ENCODE peak calls at places on chromosomes 3 and 15, in five cellular contexts. T is astrocyte of the spinal cord, E is fibroblast of mammary gland, D is cardiac fibroblast, L is fibroblast of villous mesenchyme. Q is an unnamed sample.

GRCh38 chr3:172096881-172097420 is 57.6 kb downstream of the FNDC3B start:
- DNase-seq in L (peak), D (peak), T (peak), E (peak), Q (peak)

GRCh38 chr3:14440531-14441239 is 38.3 kb downstream of the SLC6A6 start:
- DNase-seq in L (no peak), E (no peak), D (no peak), T (peak), Q (no peak)

GRCh38 chr3:127857270-127857801 is 35.0 kb upstream of the MGLL start:
- DNase-seq in E (peak), L (peak), T (no peak), D (peak), Q (no peak)

GRCh38 chr15:35627696-35628095 is 81.7 kb upstream of the DPH6 start:
- DNase-seq in E (no peak), D (no peak), T (no peak), L (no peak), Q (no peak)

GRCh38 chr3:112734718-112735350 is 93.9 kb upstream of the CCDC80 start:
- DNase-seq in L (peak), T (peak), D (peak), E (peak), Q (peak)

GRCh38 chr3:127273196-127273595 is 14.7 kb downstream of the PRR20G start:
- DNase-seq in D (no peak), E (no peak), T (no peak), L (no peak), Q (peak)

GRCh38 chr3:161104561-161105551 is at the start of gene B3GALNT1:
- DNase-seq in T (peak), L (peak), D (peak), E (peak), Q (peak)

GRCh38 chr15:48748535-48748934 is 62.3 kb downstream of the CEP152 start:
- DNase-seq in L (peak), D (peak), E (peak), T (peak), Q (peak)

GRCh38 chr15:39887832-39888231 is 32.2 kb downstream of the GPR176 start:
- DNase-seq in L (peak), T (peak), D (peak), E (peak), Q (peak)

GRCh38 chr3:36763850-36764703 is at the start of gene DCLK3:
- DNase-seq in E (no peak), T (no peak), D (no peak), L (no peak), Q (no peak)

GRCh38 chr3:132311860-132312259 is 5.3 kb upstream of the ACP3 start:
- DNase-seq in L (no peak), E (peak), T (peak), D (no peak), Q (no peak)

GRCh38 chr15:70702584-70702983 is 60.8 kb downstream of the UACA start:
- DNase-seq in E (no peak), T (no peak), L (no peak), D (no peak), Q (no peak)

GRCh38 chr3:71694358-71694999 is 30.7 kb downstream of the EIF4E3 start:
- DNase-seq in D (peak), L (peak), T (peak), E (peak), Q (peak)

GRCh38 chr15:88166330-88166993 is 90.1 kb downstream of the NTRK3 start:
- DNase-seq in D (peak), E (no peak), T (no peak), L (no peak), Q (no peak)

GRCh38 chr15:37133619-37134018 is 33.3 kb upstream of the MEIS2 start:
- DNase-seq in T (peak), L (peak), D (peak), E (peak), Q (peak)

GRCh38 chr15:92277776-92278175 is 115.9 kb upstream of the ST8SIA2 start:
- DNase-seq in E (peak), D (peak), T (peak), L (no peak), Q (peak)

GRCh38 chr3:11591006-11591360 is 52.7 kb downstream of the VGLL4 start:
- DNase-seq in T (no peak), E (no peak), D (peak), L (peak), Q (no peak)

GRCh38 chr3:118641608-118642007 is 393.0 kb downstream of the IGSF11 start:
- DNase-seq in T (no peak), D (no peak), E (no peak), L (no peak), Q (peak)

GRCh38 chr3:23198801-23199200 is 4.3 kb upstream of the UBE2E2 start:
- DNase-seq in E (peak), D (no peak), T (no peak), L (no peak), Q (no peak)

GRCh38 chr3:113897373-113897777 is 50.4 kb upstream of the ZDHHC23 start:
- DNase-seq in T (no peak), D (no peak), E (no peak), L (no peak), Q (peak)

GRCh38 chr15:55360256-55360655 is 41.2 kb downstream of the PIGB start:
- DNase-seq in L (no peak), T (no peak), E (no peak), D (no peak), Q (no peak)

GRCh38 chr3:79154861-79155260 is 612.9 kb downstream of the ROBO1 start:
- DNase-seq in D (no peak), L (no peak), T (no peak), E (no peak), Q (no peak)

DNA sequence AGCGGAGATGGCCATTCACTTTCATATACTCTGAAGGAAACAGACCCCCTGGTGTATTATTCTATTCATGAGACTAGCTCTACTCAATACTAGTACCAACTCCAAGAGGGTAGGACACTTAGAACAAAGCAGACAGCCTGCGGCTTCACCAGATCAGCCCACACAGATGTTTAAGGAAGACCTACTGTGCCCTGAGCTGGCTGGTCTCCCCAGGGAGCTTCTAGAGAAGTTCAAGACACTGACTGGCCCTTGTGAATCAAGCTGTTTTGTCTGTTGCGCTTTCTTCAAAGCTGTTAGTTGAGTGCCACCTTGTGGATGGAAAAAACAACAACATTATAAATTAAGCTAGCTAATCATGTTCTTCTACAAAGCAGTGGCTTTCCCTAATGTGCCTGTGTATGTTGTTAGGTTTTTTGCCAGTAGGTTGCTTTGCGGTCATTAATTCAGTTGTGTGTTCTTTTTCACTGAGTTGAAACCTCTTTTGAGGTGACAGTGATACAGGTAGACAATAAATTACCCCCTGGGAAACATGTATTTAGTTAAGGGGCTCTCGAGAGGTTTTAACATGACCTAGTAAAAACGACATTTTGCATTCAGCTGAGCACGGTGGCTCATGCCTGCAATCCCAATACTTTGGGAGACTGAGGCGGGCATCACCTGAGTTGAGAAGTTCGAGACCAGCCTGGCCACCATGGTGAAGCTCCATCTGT is 64.2 kb upstream of the MYZAP start:
- DNase-seq in T (peak), E (peak), D (peak), L (peak), Q (peak)
- TF ChIP-seq CTCF in T (peak), E (peak), D (peak), L (peak), Q (peak)

DNA sequence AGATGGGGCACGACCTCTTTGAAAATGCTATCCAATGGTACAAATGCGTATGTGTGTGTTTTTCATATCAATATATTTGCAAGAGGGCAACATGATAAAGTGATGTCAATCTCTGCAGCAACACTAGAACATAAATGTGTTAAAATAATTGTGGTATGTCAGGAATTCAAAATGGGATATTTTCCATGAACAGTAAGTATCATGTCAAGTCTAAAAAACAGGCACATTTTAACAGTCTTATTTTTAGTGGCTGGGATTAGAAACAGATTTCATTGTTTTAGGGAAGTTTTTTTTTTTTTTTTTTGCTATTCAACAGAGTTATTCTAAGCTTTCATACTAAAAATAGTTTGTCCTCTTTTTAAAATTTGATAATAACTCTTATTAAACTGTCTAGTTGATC is 209.8 kb downstream of the GAP43 start:
- DNase-seq in D (no peak), L (no peak), T (no peak), E (no peak), Q (no peak)
- H3K4me3 ChIP-seq in D (no peak), L (no peak), T (no peak), E (no peak), Q (no peak)

DNA sequence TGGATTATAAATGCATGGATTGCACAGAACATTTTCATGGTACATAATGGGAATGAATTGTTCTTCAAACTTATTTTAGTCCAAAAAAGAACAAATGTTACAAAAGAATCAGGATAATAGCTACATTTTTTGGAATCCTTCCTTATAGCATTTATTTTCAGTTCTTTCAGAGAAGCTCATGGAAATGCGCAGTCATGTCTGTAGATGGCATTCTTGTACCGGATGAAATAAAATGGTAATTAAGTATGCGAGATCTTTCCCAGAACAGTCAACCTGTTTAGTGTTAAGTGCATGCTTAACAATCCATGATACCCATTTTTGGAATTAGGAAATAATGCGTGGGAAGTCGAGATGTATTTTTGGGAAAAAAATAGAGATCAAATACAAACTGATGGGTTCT is 38.2 kb upstream of the GOLGA8B start:
- DNase-seq in T (peak), E (peak), D (peak), L (peak), Q (peak)
- TF ChIP-seq CTCF in T (peak), E (peak), D (peak), L (peak), Q (peak)

GRCh38 chr3:39435006-39435748 is 28.7 kb downstream of the RPSA start:
- DNase-seq in L (peak), D (no peak), E (no peak), T (no peak), Q (no peak)
- H3K4me3 ChIP-seq in L (no peak), D (no peak), E (no peak), T (no peak), Q (no peak)

GRCh38 chr3:100765437-100765975 is 56.2 kb downstream of the TFG start:
- DNase-seq in T (no peak), D (no peak), L (no peak), E (no peak), Q (no peak)

GRCh38 chr3:100761951-100762350 is 52.7 kb downstream of the TFG start:
- DNase-seq in L (no peak), T (no peak), D (no peak), E (no peak), Q (no peak)

GRCh38 chr3:100759162-100759561 is 49.9 kb downstream of the TFG start:
- DNase-seq in E (no peak), T (no peak), D (no peak), L (no peak), Q (no peak)

GRCh38 chr3:100760377-100760776 is 51.1 kb downstream of the TFG start:
- DNase-seq in E (no peak), T (no peak), L (peak), D (no peak), Q (no peak)

DNA sequence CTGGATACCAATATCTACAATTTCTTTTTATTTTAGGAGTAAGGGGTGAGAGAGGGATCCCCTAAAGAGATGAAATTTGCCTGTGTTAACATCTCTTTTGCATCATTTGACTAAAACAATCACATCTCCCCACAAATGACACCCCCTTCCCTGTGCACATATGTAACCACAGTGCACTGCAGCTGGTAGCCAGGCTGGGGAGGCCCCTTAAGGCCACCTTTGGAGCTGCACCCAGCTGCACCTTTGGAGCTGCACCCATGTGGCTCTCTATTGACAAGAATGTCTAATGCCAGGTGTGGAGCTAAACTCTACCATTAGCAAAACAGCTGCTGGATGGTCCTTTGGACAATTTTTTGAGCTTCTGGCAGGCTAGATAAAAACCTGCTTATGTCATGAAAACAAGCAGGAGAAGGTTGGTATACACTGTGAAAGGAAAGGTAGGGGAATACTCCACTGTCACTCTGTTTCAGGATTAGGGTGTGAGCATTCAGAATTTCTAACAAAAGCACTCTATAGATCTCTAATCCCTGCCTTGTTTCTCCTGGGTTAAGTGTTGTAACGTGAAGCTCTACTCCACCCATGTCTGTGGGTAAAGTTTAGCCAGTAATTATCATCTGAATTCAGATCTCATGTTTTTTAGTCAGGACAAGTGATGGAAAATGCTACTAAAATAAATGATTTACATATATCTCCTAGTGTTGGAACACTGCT is 52.1 kb downstream of the TFG start:
- DNase-seq in L (no peak), T (no peak), E (no peak), D (no peak), Q (peak)
- TF ChIP-seq CTCF in L (peak), T (peak), E (peak), D (peak), Q (peak)

DNA sequence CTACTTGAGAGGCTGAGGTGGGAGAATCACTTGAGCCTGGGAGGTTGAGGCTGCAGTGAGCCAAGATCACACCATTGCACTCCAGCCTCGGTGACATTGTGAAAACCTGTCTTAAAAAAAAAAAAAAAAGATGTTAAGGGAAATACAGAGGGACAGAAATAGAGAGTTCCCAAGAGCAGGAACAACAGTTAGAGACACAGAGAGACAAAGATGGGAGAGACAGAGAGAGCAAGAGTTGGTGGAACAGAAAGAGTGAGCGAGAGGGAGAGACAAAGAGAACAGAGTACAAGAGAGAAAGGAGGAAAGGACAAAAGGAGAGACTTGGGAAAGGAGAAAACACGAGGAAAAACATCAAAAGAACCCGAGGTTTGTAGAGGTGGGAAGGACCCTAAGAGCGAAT is 35.8 kb downstream of the BHLHE40 start:
- DNase-seq in E (no peak), T (no peak), D (no peak), L (no peak), Q (no peak)
- H3K4me3 ChIP-seq in E (no peak), T (no peak), D (no peak), L (no peak), Q (no peak)

GRCh38 chr3:168275662-168276061 is 179.9 kb upstream of the GOLIM4 start:
- DNase-seq in D (no peak), E (no peak), L (no peak), T (no peak), Q (no peak)

GRCh38 chr3:168269019-168269418 is 173.3 kb upstream of the GOLIM4 start:
- DNase-seq in E (no peak), T (no peak), D (no peak), L (no peak), Q (no peak)

GRCh38 chr3:168272343-168272984 is 176.7 kb upstream of the GOLIM4 start:
- DNase-seq in D (no peak), E (no peak), L (no peak), T (peak), Q (peak)

DNA sequence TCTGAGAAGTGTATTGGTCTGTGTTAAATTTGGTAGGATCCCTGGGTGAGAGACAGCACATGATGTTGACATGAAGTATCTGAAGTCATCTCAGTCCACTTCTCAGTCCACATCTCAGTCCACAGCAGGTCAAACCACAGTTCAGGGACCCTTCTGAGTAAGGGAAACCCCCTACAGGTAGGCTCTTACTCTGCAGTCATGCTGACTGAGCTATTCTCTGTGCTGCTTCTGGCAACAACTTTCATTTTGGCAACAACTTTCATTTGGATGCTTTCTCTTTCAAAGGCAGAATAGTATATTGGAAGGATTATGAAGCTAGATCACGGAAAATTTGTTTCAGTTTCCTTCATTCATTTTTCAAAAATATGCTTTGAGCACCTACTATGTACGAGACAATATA is 178.2 kb upstream of the GOLIM4 start:
- DNase-seq in D (no peak), L (no peak), E (no peak), T (no peak), Q (no peak)
- TF ChIP-seq CTCF in D (no peak), L (no peak), E (no peak), T (no peak), Q (no peak)

GRCh38 chr3:194687638-194688206 is 2.0 kb downstream of the FAM43A start:
- DNase-seq in E (peak), T (peak), D (peak), L (peak), Q (peak)
- H3K4me3 ChIP-seq in E (peak), T (peak), D (peak), L (peak), Q (peak)

Q was measured in bronchial epithelial cell.